ENCODE peak calls at places on chromosome 19, in five cellular contexts. Y, M, Q, G and X are unnamed samples.

GRCh38 chr19:7013678-7014077 is 7.6 kb downstream of the MBD3L2B start:
- DNase-seq in Y (no peak), M (no peak), Q (no peak), G (no peak), X (no peak)

GRCh38 chr19:36265064-36265463 is 50.2 kb downstream of the ZNF146 start:
- DNase-seq in Y (no peak), M (no peak), Q (no peak), G (no peak), X (no peak)

GRCh38 chr19:13031917-13032623 is 36.8 kb downstream of the NFIX start:
- DNase-seq in Y (no peak), M (peak), Q (no peak), G (peak), X (peak)

GRCh38 chr19:50554212-50554611 is 14.0 kb downstream of the LRRC4B start:
- DNase-seq in Y (no peak), M (no peak), Q (no peak), G (no peak), X (no peak)

GRCh38 chr19:17049711-17050280 is 23.2 kb upstream of the CPAMD8 start:
- DNase-seq in Y (no peak), M (peak), Q (peak), G (no peak), X (no peak)

GRCh38 chr19:33486936-33487793 is 34.4 kb downstream of the PEPD start:
- DNase-seq in Y (no peak), M (no peak), Q (no peak), G (peak), X (no peak)

GRCh38 chr19:18279266-18279515 is 2.2 kb downstream of the JUND start:
- DNase-seq in Y (no peak), M (no peak), Q (no peak), G (no peak), X (no peak)

GRCh38 chr19:35090795-35091214 is 24.8 kb upstream of the FXYD3 start:
- DNase-seq in Y (no peak), M (no peak), Q (no peak), G (no peak), X (no peak)

GRCh38 chr19:19342086-19343015 is 21.7 kb downstream of the MAU2 start:
- DNase-seq in Y (no peak), M (no peak), Q (peak), G (peak), X (peak)

GRCh38 chr19:7988307-7988706 is 17.1 kb downstream of the ELAVL1 start:
- DNase-seq in Y (no peak), M (no peak), Q (no peak), G (no peak), X (no peak)

GRCh38 chr19:46579286-46579944 is 21.7 kb upstream of the CALM3 start:
- DNase-seq in Y (peak), M (no peak), Q (no peak), G (no peak), X (no peak)

GRCh38 chr19:44512326-44513298 is 12.3 kb upstream of the ZNF180 start:
- DNase-seq in Y (peak), M (peak), Q (peak), G (no peak), X (no peak)

DNA sequence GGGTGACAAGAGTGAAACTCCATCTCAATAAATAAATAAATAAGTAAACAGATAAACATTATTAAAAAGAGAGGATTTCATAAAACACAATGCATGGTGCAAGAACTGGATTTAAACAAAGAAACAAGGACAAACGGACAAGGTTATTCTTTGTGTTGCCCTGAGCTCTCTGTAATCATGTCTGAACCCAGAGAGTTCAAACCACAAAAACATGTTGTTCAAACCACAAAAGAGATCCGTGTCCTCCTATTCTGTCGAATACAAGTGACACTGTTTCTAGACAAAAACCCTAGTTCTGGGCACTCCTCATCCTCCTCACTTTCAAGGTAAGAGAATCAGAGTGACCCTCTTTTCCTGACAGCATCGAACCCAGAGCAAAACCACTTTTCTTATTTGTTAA is 4.6 kb upstream of the TPRX2 start:
- DNase-seq in Y (no peak), M (no peak), Q (no peak), G (no peak), X (no peak)
- H3K27ac ChIP-seq in Y (no peak), M (no peak), Q (no peak), G (no peak), X (no peak)

GRCh38 chr19:40089462-40089861 is 1.3 kb downstream of the ZNF780A start:
- DNase-seq in Y (peak), M (peak), Q (no peak), G (no peak), X (peak)
- H3K27ac ChIP-seq in Y (peak), M (no peak), Q (no peak), G (peak), X (no peak)

GRCh38 chr19:32231020-32231419 is 114.4 kb upstream of the ZNF507 start:
- DNase-seq in Y (no peak), M (no peak), Q (no peak), G (no peak), X (no peak)
- H3K27ac ChIP-seq in Y (no peak), M (no peak), Q (no peak), G (no peak), X (no peak)

DNA sequence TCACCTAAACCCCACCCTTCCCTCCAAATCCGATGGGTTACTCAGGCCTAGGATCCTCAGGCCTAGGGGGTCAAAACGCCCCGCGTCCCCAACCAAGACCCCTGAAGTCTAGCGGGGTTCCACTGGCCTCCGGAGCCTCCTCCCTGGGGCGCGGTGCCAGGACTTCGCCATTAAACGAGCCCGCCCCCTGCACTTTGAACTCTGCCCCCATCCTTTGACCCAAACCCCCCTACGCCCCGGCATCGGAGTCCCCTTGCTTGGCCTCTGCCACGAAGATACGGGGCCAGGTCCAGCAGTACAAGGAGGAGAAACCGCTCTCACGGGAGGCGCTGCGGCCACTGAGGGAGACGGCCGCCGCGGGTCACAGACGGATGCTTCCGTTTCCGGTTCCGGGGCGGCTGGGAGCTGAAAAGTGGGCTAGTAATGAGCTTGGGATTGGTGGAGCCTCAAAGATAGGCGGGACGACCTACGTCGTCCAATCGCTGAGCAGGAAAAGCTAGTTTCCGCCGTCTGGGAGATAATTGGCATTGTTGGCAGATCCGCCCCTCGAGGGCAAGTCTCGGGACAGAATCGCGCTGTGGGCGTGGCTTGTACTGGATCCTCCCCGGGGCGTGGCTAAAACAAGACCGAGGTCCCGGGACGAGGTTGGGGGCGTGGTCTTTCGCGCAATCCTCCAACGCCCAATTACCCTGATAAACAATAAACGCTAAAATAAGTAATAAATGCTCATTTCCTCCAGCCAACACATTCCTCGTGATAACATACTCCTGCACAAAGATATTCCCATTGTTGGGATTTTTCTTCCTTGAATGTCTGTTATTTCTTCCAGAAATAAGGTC is 5.7 kb upstream of the ZNF77 start:
- DNase-seq in Y (peak), M (peak), Q (peak), G (peak), X (peak)
- H3K27ac ChIP-seq in Y (peak), M (peak), Q (peak), G (peak), X (peak)

DNA sequence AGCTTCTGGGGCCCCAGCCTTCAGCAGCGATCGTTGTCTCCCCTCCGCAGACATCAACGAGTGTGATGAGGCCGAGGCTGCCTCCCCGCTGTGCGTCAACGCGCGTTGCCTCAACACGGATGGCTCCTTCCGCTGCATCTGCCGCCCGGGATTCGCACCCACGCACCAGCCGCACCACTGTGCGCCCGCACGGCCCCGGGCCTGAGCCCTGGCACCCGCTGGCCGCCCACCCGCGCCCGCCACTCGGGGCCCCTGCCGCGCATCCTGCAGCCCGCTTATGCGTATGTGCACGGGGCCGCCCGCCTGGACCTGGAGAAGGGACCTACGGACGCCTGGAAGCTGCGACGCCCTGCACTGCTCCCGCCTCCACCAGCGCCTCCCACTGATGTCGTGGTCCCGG is 28.2 kb downstream of the LTBP4 start:
- DNase-seq in Y (no peak), M (no peak), Q (no peak), G (no peak), X (no peak)
- H3K27ac ChIP-seq in Y (no peak), M (no peak), Q (no peak), G (no peak), X (no peak)

GRCh38 chr19:39362682-39363657 is 20.7 kb downstream of the SAMD4B start:
- DNase-seq in Y (no peak), M (peak), Q (peak), G (no peak), X (no peak)
- H3K27ac ChIP-seq in Y (no peak), M (peak), Q (no peak), G (peak), X (peak)

DNA sequence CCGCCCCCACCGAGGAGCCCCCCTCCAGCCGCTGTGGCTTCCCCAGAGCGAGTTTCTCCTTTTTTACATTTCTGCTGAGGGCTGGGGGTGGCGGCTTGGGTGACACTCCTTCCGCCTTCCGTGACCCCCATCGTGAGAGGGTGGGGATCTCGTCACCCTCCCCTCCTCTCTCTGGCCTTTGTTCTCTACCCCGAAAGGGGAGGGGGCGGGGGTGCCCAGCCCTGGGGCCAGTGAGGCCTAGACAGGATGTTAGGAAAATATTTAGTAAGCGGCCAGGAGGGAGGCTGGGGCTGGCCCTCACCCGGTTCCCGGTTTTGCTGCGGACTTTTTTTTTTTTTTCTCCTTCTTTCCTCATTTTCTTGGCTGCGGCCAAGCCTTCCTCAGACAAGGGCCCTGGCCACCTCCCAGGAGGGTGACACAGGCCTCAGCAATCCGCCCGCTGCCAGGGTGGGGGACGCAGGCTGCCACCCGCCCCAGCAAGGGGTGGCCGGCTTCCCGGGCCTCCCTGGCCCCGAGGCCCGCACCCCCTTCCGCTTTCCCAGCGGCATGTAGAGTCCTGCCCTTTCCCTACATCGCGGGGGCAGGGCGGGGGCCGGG is 3.9 kb downstream of the MIDN start:
- DNase-seq in Y (peak), M (peak), Q (peak), G (peak), X (peak)
- H3K27ac ChIP-seq in Y (peak), M (peak), Q (peak), G (peak), X (peak)

DNA sequence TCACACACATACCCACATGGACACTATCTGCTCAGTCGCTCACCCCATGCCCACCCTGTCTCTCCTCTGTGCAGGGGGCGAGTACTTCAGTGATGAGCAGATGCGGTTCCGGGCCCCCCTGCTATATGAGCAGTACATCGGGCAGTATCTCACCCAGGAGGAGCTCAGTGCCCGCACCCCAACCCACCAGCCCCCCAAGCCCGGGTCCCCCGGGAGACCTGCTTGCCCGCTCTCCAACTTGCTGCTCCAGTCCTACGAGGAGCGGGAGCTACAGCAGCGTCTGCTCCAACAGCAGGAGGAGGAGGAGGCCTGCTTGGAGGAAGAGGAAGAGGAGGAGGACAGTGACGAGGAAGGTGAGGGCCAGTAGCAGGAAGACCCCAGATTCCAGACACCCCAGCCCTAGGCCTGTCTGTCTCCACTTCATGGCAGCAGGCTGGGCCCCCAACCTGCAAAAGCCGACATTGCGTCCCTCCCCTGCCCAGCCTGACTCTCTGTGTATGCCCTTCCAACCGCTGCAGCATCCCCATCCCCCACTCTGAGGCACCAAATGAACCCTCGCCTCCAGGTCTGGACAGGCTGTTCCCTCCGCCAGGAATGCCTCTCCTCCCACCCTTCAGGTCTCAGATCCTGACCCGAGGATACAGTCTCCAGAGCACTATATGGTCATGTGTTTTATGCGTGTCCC is 9.7 kb downstream of the CCDC97 start:
- DNase-seq in Y (no peak), M (no peak), Q (no peak), G (peak), X (no peak)
- H3K27ac ChIP-seq in Y (no peak), M (no peak), Q (no peak), G (no peak), X (no peak)